ENCODE peak calls at places on chromosomes 7 and 10, in nine cellular contexts. E, Q, P, V, B, Y, N, Z and G are unnamed samples.

GRCh38 chr10:103111031-103111917 is 81.8 kb downstream of the NT5C2 start:
- DNase-seq in B (peak; percentile 44), N (no peak), P (no peak), Y (no peak), Q (no peak), E (no peak), V (no peak), Z (no peak), G (no peak)

GRCh38 chr7:123749537-123749857 is 694 bp upstream of the WASL start:
- DNase-seq in V (no peak), Q (peak; percentile 84), P (no peak), B (peak; percentile 67), E (peak; percentile 33), N (no peak), Y (no peak), Z (no peak), G (no peak)

GRCh38 chr7:32142649-32143048 is 72.4 kb upstream of the PDE1C start:
- DNase-seq in N (no peak), Q (no peak), P (no peak), Z (no peak), B (peak; percentile 80), E (no peak), V (no peak), Y (no peak), G (no peak)

GRCh38 chr10:14485986-14486385 is 155.3 kb upstream of the FRMD4A start:
- DNase-seq in V (no peak), E (no peak), B (peak; percentile 54), Z (no peak), Q (no peak), Y (no peak), N (no peak), P (no peak), G (no peak)

GRCh38 chr7:16999541-17000266 is 117.9 kb upstream of the AGR3 start:
- DNase-seq in E (no peak), N (no peak), Z (no peak), V (no peak), B (no peak), Q (no peak), Y (no peak), P (no peak), G (no peak)

GRCh38 chr10:98154076-98154475 is 19.6 kb downstream of the R3HCC1L start:
- DNase-seq in Q (no peak), N (no peak), P (no peak), E (no peak), Z (no peak), V (no peak), B (no peak), Y (no peak), G (no peak)

GRCh38 chr10:49115015-49115795 is at the start of gene VSTM4:
- DNase-seq in N (no peak), Q (no peak), B (peak; percentile 59), E (peak; percentile 48), P (no peak), Z (no peak), V (no peak), Y (peak; percentile 71), G (no peak)

GRCh38 chr7:100933735-100934134 is 15.6 kb upstream of the MUC3A start:
- DNase-seq in Q (no peak), B (no peak), E (no peak), Y (no peak), N (peak; percentile 54), P (no peak), Z (no peak), V (no peak), G (no peak)

GRCh38 chr7:122304604-122304975 is at the start of gene FEZF1:
- DNase-seq in Y (no peak), V (no peak), N (no peak), B (no peak), Q (no peak), Z (no peak), E (no peak), P (peak; percentile 58), G (no peak)

DNA sequence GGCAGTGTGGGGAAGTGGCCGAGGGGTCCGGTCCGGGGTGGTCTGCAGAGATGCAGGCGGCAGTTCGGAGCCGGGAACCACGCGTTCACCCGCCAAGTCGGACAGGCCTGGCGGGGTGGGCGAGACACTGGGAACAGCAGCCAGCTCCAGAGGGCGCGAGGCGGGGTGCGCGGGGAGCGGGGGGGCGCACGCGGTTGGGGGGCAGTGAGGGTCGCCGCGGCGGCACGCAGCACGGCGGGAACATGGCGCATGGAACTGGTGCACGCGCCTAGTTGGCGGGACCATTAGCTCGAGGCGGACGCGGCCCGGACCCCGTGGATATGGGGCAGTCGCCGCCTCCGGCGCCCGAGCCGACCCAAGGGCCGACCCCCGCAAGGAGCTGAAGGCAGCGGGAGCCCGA is 635.9 kb downstream of the ZNF37A start:
- DNase-seq in Y (no peak), B (no peak), V (no peak), Z (no peak), E (no peak), N (no peak), P (no peak), Q (no peak), G (no peak)
- H3K9me3 ChIP-seq in Y (no peaks in the 10 kb centered on the region), B (no peaks in the 10 kb centered on the region), V (no peaks in the 10 kb centered on the region), Z (peaks cover 11% of the 10 kb centered on the region), E (no peaks in the 10 kb centered on the region), N (peaks cover 32% of the 10 kb centered on the region), P (no peaks in the 10 kb centered on the region), Q (no peaks in the 10 kb centered on the region), G (peaks cover 3% of the 10 kb centered on the region)

GRCh38 chr10:105964009-105964408 is 1200.5 kb downstream of the SORCS1 start:
- DNase-seq in V (no peak), N (no peak), B (no peak), Y (no peak), E (no peak), P (no peak), Q (no peak), Z (no peak), G (no peak)

DNA sequence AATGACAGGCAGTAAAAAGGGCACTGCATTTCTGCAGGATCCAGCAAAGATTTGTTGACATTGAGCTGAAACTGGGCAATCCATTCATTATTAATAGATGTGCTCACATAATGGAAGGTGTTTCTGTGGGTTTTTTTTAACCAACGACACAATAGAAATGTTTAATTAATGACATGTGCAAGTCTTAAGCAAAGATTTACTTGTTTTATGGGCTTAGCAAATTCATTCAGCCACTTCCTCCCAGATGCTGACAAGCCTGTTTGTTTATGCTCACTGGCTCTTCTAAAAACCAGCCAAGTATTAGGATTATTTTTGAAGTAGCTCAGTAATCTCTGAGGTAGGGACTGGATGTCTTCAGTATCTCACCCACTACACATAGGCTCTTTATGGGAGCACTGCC is 1201.1 kb downstream of the SORCS1 start:
- DNase-seq in B (no peak), P (no peak), N (no peak), E (no peak), Q (no peak), Z (no peak), V (no peak), Y (no peak), G (no peak)
- H3K9me3 ChIP-seq in B (peaks cover 2% of the 10 kb centered on the region), P (no peaks in the 10 kb centered on the region), N (no peaks in the 10 kb centered on the region), E (no peaks in the 10 kb centered on the region), Q (peaks cover 3% of the 10 kb centered on the region), Z (no peaks in the 10 kb centered on the region), V (no peaks in the 10 kb centered on the region), Y (no peaks in the 10 kb centered on the region), G (no peaks in the 10 kb centered on the region)

GRCh38 chr7:157817433-157817832 is 480.6 kb downstream of the DNAJB6 start:
- DNase-seq in E (no peak), Q (no peak), P (no peak), B (no peak), Y (no peak), N (peak; percentile 59), V (no peak), Z (no peak), G (no peak)

GRCh38 chr7:157818701-157819516 is 482.1 kb downstream of the DNAJB6 start:
- DNase-seq in Z (no peak), B (no peak), N (peak; percentile 53), P (no peak), Y (no peak), E (no peak), Q (no peak), V (no peak), G (no peak)

GRCh38 chr7:157816526-157817250 is 479.9 kb downstream of the DNAJB6 start:
- DNase-seq in Y (no peak), N (peak; percentile 58), Q (no peak), B (no peak), V (no peak), E (no peak), P (no peak), Z (no peak), G (no peak)

GRCh38 chr7:157819517-157819807 is 482.7 kb downstream of the DNAJB6 start:
- DNase-seq in N (peak; percentile 65), P (no peak), Q (no peak), Y (no peak), Z (no peak), V (no peak), E (no peak), B (no peak), G (no peak)

DNA sequence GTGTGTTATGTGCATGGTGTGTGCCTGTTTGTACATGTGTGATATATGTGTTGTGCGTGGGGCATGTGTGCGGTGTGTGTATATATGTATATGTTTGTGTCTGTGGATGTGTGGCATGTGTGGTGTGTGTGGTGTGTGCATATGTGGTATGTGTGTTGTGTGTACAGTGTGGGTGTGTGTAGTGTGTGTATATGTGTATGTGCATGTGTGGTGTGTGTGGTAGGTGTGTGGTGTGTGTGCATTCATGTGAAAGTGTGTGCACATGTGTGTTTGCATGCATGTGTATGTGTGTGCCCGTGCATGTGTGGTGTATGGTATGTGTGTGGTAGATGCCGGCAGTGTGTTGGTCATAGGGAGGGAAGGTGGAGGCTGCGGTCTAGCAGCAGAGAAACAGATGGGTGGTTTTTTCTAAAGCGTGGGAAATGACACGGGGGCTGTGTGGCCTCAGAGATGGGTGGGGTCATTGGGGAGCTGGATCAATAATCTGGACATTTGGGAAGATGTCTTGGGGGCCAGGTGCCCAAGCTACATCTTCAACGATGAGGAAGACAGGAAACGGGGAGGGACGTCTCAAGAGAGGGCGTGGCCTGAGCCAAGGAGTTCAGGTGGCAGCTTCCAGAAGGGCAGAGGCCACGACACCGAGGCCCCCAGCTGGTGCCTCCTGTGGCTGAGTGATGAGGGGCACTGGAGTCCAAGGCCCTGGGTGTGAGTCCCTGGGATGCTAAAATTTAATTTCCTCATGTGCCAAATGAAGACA is 481.3 kb downstream of the DNAJB6 start:
- DNase-seq in Y (no peak), N (peak; percentile 53), B (no peak), E (no peak), V (no peak), Z (no peak), P (no peak), Q (no peak), G (no peak)
- H3K9me3 ChIP-seq in Y (no peaks in the 10 kb centered on the region), N (no peaks in the 10 kb centered on the region), B (peaks cover 72% of the 10 kb centered on the region), E (no peaks in the 10 kb centered on the region), V (no peaks in the 10 kb centered on the region), Z (no peaks in the 10 kb centered on the region), P (no peaks in the 10 kb centered on the region), Q (no peaks in the 10 kb centered on the region), G (no peaks in the 10 kb centered on the region)

DNA sequence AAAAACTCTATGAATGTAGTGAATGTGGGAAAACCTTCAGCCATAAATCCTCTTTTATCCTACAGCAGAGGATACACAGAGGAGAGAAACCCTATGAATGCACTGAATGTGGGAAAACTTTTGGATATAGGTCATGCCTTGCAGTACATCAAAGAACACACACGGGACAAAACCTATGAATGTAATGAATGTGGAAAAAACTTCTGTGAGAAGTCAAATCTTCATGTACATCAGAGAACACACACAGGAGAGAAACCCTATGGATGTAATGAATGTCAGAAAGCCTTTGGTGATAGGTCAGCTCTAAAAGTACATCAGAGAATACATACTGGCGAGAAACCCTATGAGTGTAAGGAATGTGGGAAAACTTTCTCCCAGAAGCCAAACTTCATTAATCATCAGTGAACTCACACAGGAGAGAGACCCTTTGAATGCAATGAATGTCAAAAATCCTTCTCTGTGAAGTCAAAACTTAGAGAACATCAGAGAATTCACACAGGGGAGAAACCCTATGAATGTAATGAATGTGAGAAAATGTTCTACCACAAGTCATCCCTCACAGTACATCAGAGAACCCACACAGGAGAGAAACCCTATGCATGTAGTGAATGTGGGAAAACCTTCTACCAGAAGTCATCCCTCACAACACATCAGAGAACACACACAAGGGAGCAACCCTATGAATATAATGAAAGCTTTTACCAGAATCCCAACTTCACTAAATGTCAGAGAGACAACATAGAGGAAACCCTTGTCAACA is 45.6 kb downstream of the ZNF487 start:
- DNase-seq in Z (no peak), P (no peak), Y (no peak), E (no peak), V (no peak), B (no peak), Q (no peak), N (no peak), G (no peak)
- H3K9me3 ChIP-seq in Z (peaks cover 30% of the 10 kb centered on the region), P (no peaks in the 10 kb centered on the region), Y (peaks cover 4% of the 10 kb centered on the region), E (peaks cover 29% of the 10 kb centered on the region), V (peaks cover 18% of the 10 kb centered on the region), B (peaks cover 11% of the 10 kb centered on the region), Q (peaks cover 78% of the 10 kb centered on the region), N (peaks cover 83% of the 10 kb centered on the region), G (peaks cover 14% of the 10 kb centered on the region)